ENCODE peak calls at places on chromosomes 6 and 20, in eight cellular contexts. J is A549, B is psoas muscle, L is sigmoid colon, R is ovary, Z is thoracic aorta, P is Peyer's patch, S is left lung. O is an unnamed sample. For H3K4me1, the result is how much of the 10 kb centered on the place peaks cover.

GRCh38 chr6:19838442-19839236 is 1.5 kb downstream of the ID4 start:
- DNase-seq in L (peak), R (peak), S (peak), J (peak), Z (no peak), B (peak), P (no peak), O (peak)

GRCh38 chr20:17909745-17910345 is 58.7 kb downstream of the SNX5 start:
- DNase-seq in J (no peak), R (no peak), Z (no peak), B (no peak), L (peak), P (no peak), S (no peak), O (no peak)

GRCh38 chr6:122839477-122839876 is 50.4 kb downstream of the SMPDL3A start:
- DNase-seq in L (peak), J (peak), B (no peak), P (peak), S (no peak), R (peak), Z (no peak), O (peak)

GRCh38 chr6:3325210-3325609 is 66.5 kb downstream of the PSMG4 start:
- DNase-seq in S (no peak), J (no peak), B (no peak), L (peak), R (no peak), Z (no peak), P (no peak), O (no peak)

GRCh38 chr6:11722805-11723631 is 55.6 kb downstream of the ADTRP start:
- DNase-seq in R (no peak), S (no peak), J (no peak), Z (no peak), L (no peak), P (no peak), B (no peak), O (no peak)

GRCh38 chr6:170243791-170244291 is 47.0 kb downstream of the DLL1 start:
- DNase-seq in P (no peak), R (no peak), Z (no peak), L (peak), S (peak), J (no peak), B (no peak), O (no peak)

GRCh38 chr20:37615507-37616425 is 78.1 kb upstream of the CTNNBL1 start:
- DNase-seq in B (no peak), J (peak), P (no peak), L (no peak), R (no peak), S (no peak), Z (no peak), O (peak)

GRCh38 chr20:53847118-53847842 is 223.1 kb downstream of the BCAS1 start:
- DNase-seq in Z (no peak), P (no peak), S (no peak), B (no peak), J (no peak), R (no peak), L (no peak), O (no peak)

GRCh38 chr6:29887330-29887818 is 55.0 kb upstream of the HLA-A start:
- DNase-seq in Z (no peak), B (peak), J (no peak), P (no peak), R (peak), S (peak), L (peak), O (peak)

GRCh38 chr6:40386200-40386599 is 201.0 kb downstream of the LRFN2 start:
- DNase-seq in P (no peak), Z (no peak), B (no peak), R (no peak), S (no peak), L (no peak), J (no peak), O (no peak)

GRCh38 chr6:101080597-101080996 is 199.5 kb upstream of the ASCC3 start:
- DNase-seq in L (no peak), P (no peak), R (no peak), J (peak), B (no peak), Z (no peak), S (no peak), O (no peak)

GRCh38 chr6:20483902-20484497 is 50.3 kb upstream of the CDKAL1 start:
- DNase-seq in J (no peak), R (no peak), P (no peak), L (no peak), Z (no peak), S (no peak), B (no peak), O (no peak)

GRCh38 chr6:142045380-142046270 is 87.1 kb upstream of the GJE1 start:
- DNase-seq in J (peak), P (no peak), S (no peak), B (no peak), L (no peak), Z (no peak), R (no peak), O (no peak)

GRCh38 chr20:51385941-51386530 is 156.5 kb downstream of the NFATC2 start:
- DNase-seq in J (peak), L (peak), P (peak), R (no peak), B (no peak), Z (no peak), S (peak), O (peak)

GRCh38 chr20:25512709-25513108 is 72.6 kb downstream of the NINL start:
- DNase-seq in B (no peak), J (no peak), R (no peak), P (no peak), Z (no peak), L (no peak), S (no peak), O (no peak)

GRCh38 chr6:4381379-4381778 is 246.0 kb upstream of the ECI2 start:
- DNase-seq in L (no peak), J (no peak), Z (no peak), P (no peak), B (no peak), S (no peak), R (no peak), O (no peak)

GRCh38 chr6:151087861-151088598 is 151.7 kb upstream of the AKAP12 start:
- DNase-seq in S (no peak), L (no peak), J (peak), P (no peak), R (peak), Z (no peak), B (no peak), O (peak)

GRCh38 chr6:109121411-109121810 is 26.1 kb downstream of the CEP57L1 start:
- DNase-seq in B (no peak), R (no peak), Z (no peak), P (no peak), S (no peak), J (peak), L (no peak), O (no peak)

GRCh38 chr20:15937179-15937578 is 636.1 kb downstream of the KIF16B start:
- DNase-seq in J (no peak), P (peak), L (no peak), B (no peak), S (no peak), Z (no peak), R (no peak), O (peak)

GRCh38 chr6:121435444-121436069 is at the start of gene GJA1:
- DNase-seq in L (no peak), S (peak), Z (peak), J (peak), B (no peak), R (peak), P (no peak), O (peak)

GRCh38 chr20:8116067-8116811 is 15.8 kb upstream of the PLCB1 start:
- DNase-seq in P (no peak), J (no peak), R (no peak), L (no peak), S (no peak), B (no peak), Z (no peak), O (no peak)

GRCh38 chr6:32177182-32177787 is 920 bp upstream of the RNF5 start:
- DNase-seq in R (no peak), S (no peak), J (no peak), Z (no peak), L (peak), B (no peak), P (peak), O (peak)

GRCh38 chr20:63881451-63882226 is 13.3 kb upstream of the DNAJC5 start:
- DNase-seq in J (no peak), P (no peak), S (no peak), R (no peak), L (no peak), Z (no peak), B (no peak), O (no peak)

GRCh38 chr20:44133424-44133823 is 53.6 kb downstream of the JPH2 start:
- DNase-seq in B (peak), Z (no peak), L (peak), J (no peak), S (no peak), R (no peak), P (no peak), O (no peak)

GRCh38 chr20:50029697-50030428 is 47.1 kb downstream of the SNAI1 start:
- DNase-seq in B (peak), Z (peak), P (no peak), L (peak), S (peak), J (peak), R (peak), O (peak)

GRCh38 chr20:57950764-57951163 is 240.9 kb upstream of the PMEPA1 start:
- DNase-seq in L (no peak), S (no peak), R (no peak), J (no peak), P (no peak), B (no peak), Z (no peak), O (no peak)

GRCh38 chr20:56710577-56711465 is 81.7 kb downstream of the TFAP2C start:
- DNase-seq in L (no peak), Z (no peak), S (peak), B (no peak), R (no peak), J (peak), P (no peak), O (peak)

GRCh38 chr6:167093922-167094432 is 28.9 kb upstream of the CCR6 start:
- DNase-seq in B (peak), P (peak), L (no peak), Z (no peak), S (no peak), J (no peak), R (no peak), O (no peak)

GRCh38 chr20:10419550-10420133 is 14.4 kb downstream of the MKKS start:
- DNase-seq in P (no peak), J (peak), R (no peak), B (no peak), L (no peak), S (no peak), Z (no peak), O (no peak)

GRCh38 chr20:17735206-17735804 is 35.5 kb downstream of the BANF2 start:
- DNase-seq in Z (no peak), P (no peak), R (no peak), S (no peak), B (no peak), J (no peak), L (no peak), O (peak)

GRCh38 chr6:44251576-44252524 is 4.9 kb downstream of the HSP90AB1 start:
- DNase-seq in P (no peak), L (no peak), R (no peak), S (no peak), Z (no peak), B (no peak), J (no peak), O (no peak)

GRCh38 chr6:170292778-170293164 is 1.9 kb upstream of the DLL1 start:
- DNase-seq in R (no peak), S (no peak), Z (no peak), P (no peak), B (no peak), J (peak), L (peak), O (no peak)

GRCh38 chr6:125377621-125378020 is 75.9 kb upstream of the HDDC2 start:
- DNase-seq in J (no peak), S (no peak), R (no peak), B (no peak), Z (no peak), L (no peak), P (no peak), O (no peak)

GRCh38 chr20:8903655-8904605 is 165.0 kb upstream of the PLCB4 start:
- DNase-seq in P (no peak), B (no peak), L (no peak), R (no peak), Z (no peak), J (no peak), S (no peak), O (no peak)

GRCh38 chr6:7155871-7156579 is 48.3 kb downstream of the RREB1 start:
- DNase-seq in B (no peak), L (no peak), R (no peak), S (no peak), Z (no peak), J (no peak), P (no peak), O (peak)

GRCh38 chr6:7156666-7157278 is 49.0 kb downstream of the RREB1 start:
- DNase-seq in Z (no peak), J (no peak), R (no peak), L (no peak), B (no peak), S (peak), P (no peak), O (peak)

GRCh38 chr6:7161253-7161623 is 53.5 kb downstream of the RREB1 start:
- DNase-seq in L (no peak), B (no peak), P (no peak), J (no peak), Z (no peak), S (no peak), R (no peak), O (no peak)

GRCh38 chr6:7159790-7160525 is 52.2 kb downstream of the RREB1 start:
- DNase-seq in P (peak), J (no peak), L (no peak), S (no peak), R (no peak), B (no peak), Z (no peak), O (no peak)

DNA sequence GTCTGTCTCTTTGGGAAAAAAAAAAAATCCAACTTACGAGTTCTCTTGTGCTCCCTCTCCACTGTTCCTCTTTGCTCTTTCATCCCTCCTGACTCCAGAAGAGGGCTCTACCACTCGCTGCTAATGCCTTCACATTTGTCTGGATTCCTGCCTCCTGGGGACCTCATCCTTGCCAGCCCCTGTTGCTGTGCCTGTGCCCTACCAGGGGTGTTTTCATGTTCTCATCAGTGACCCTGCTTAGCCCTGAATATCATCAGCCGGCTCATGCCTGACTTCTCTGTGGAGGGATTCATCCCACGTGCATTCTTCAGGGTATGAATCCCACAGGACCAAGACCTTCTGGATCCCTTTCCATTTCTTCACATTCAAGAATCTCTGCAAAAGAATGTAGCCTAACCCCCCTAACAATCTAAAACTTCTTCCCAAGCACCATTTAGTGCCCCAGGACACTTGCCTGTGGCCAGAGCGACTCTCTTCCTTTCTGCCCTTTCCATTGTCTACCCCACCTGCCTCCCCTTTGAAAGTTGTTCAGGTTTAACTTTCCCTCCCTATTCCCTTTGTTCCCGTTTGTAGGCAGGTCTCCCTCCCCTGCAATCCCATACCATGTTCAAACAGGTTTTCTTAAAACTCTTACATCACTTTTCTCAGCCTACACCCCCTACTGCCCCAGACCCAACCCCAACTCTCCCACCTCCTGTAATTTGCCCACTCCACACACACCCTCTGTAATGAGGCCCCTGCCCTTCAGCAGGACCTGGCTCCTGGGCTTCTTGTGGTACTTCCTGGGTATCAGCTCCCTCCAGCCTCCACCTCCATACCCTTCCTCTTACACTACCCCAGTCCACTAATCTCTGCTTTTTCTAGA is 50.2 kb downstream of the RREB1 start:
- DNase-seq in J (no peak), L (no peak), S (no peak), B (no peak), R (no peak), P (no peak), Z (no peak), O (peak)
- H3K4me1 ChIP-seq in J (under half), L (half or more), S (under half), B (half or more), R (under half), P (half or more), Z (under half), O (half or more)

GRCh38 chr6:127907960-127908640 is 7.2 kb upstream of the THEMIS start:
- DNase-seq in P (no peak), L (no peak), S (no peak), R (no peak), Z (no peak), B (no peak), J (no peak), O (no peak)

GRCh38 chr6:127900935-127901334 is at the start of gene THEMIS:
- DNase-seq in Z (no peak), R (no peak), P (peak), B (no peak), J (no peak), L (no peak), S (no peak), O (no peak)

GRCh38 chr6:127902933-127903332 is 2.1 kb upstream of the THEMIS start:
- DNase-seq in B (no peak), J (no peak), Z (no peak), R (no peak), L (no peak), S (no peak), P (no peak), O (no peak)

DNA sequence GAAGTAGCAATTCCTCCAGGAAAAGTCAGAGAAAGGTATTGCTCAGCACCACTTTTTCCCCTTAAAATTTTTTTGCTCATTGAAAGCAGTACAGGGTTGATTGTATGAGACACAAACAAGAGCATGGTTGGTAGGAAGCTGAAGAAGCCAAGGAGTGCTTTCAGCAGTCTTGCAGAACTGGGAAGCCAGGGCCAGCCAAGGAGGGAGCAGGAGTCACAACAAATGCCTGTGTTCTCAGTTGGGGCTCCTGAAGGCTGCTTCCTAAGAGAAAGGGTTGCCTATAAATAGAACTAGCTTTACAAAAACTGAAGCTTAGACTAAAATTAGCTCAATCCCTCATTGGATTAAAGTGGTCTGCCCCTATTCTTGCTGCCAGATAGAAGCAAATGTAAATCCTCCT is 3.3 kb upstream of the THEMIS start:
- DNase-seq in S (no peak), P (no peak), B (no peak), Z (no peak), L (no peak), J (no peak), R (no peak), O (no peak)
- H3K4me1 ChIP-seq in S (under half), P (under half), B (under half), Z (under half), L (under half), J (under half), R (under half), O (under half)

GRCh38 chr6:6683964-6684363 is 95.4 kb downstream of the LY86 start:
- DNase-seq in S (no peak), J (no peak), P (no peak), Z (no peak), B (no peak), L (no peak), R (no peak), O (no peak)
- H3K4me1 ChIP-seq in S (under half), J (under half), P (under half), Z (under half), B (under half), L (under half), R (under half), O (under half)

DNA sequence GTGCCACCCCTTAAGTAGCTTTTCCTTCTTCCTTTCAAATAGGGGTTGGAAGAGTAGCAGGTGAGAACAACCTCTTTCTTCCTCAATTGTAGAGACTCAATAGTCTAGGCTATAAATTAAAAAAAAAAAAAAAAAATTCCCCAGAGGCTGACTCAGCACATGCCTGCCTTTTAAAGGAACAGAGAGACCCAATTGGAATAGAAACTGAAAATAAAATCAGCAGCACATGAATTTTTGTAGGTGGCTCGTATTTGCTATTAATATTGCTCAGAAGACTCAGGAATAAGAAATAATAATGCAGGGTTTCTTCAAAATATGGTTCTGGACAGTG is 19.3 kb downstream of the TOP1 start:
- DNase-seq in R (no peak), B (no peak), Z (no peak), L (no peak), P (no peak), S (no peak), J (no peak), O (no peak)
- H3K4me1 ChIP-seq in R (under half), B (half or more), Z (half or more), L (half or more), P (half or more), S (half or more), J (half or more), O (half or more)

GRCh38 chr6:134020968-134021367 is 31.5 kb downstream of the SLC2A12 start:
- DNase-seq in L (no peak), J (no peak), P (no peak), R (no peak), B (no peak), S (no peak), Z (no peak), O (no peak)
- H3K4me1 ChIP-seq in L (under half), J (under half), P (under half), R (under half), B (under half), S (under half), Z (under half), O (under half)

GRCh38 chr6:25415701-25416100 is 136.5 kb downstream of the CARMIL1 start:
- DNase-seq in L (no peak), B (no peak), Z (no peak), P (no peak), J (no peak), S (no peak), R (no peak), O (no peak)

GRCh38 chr6:25415274-25415673 is 136.1 kb downstream of the CARMIL1 start:
- DNase-seq in L (no peak), R (no peak), J (no peak), Z (no peak), B (no peak), P (no peak), S (no peak), O (no peak)

GRCh38 chr6:25413506-25413905 is 134.3 kb downstream of the CARMIL1 start:
- DNase-seq in Z (no peak), L (no peak), B (no peak), P (no peak), J (no peak), S (no peak), R (no peak), O (no peak)

GRCh38 chr6:25414168-25414567 is 135.0 kb downstream of the CARMIL1 start:
- DNase-seq in L (no peak), S (no peak), Z (no peak), B (no peak), R (no peak), J (no peak), P (no peak), O (no peak)

GRCh38 chr6:25414755-25415154 is 135.6 kb downstream of the CARMIL1 start:
- DNase-seq in P (no peak), R (no peak), B (no peak), Z (no peak), L (no peak), J (no peak), S (no peak), O (no peak)
- H3K4me1 ChIP-seq in P (under half), R (under half), B (under half), Z (half or more), L (under half), J (under half), S (under half), O (half or more)